ENCODE peak calls at places on chromosome 20, in six cellular contexts. B is HCT116; U is heart right ventricle; N is CD4-positive, alpha-beta memory T cell; Q is stomach; T is lower lobe of right lung. R is an unnamed sample.

GRCh38 chr20:32957451-32957850 is 46.8 kb downstream of the SUN5 start:
- DNase-seq in B (no peak), U (no peak), N (no peak), Q (no peak), T (no peak), R (no peak)

GRCh38 chr20:29300579-29301551 is 1956.6 kb upstream of the DEFB115 start:
- DNase-seq in B (no peak), U (no peak), N (no peak), Q (no peak), T (no peak), R (no peak)

GRCh38 chr20:25389858-25390537 is 637 bp downstream of the ABHD12 start:
- DNase-seq in B (no peak), U (peak; percentile 50), N (peak; percentile 16), Q (peak; percentile 41), T (peak; percentile 63), R (no peak)

GRCh38 chr20:41453006-41453950 is 86.7 kb upstream of the EMILIN3 start:
- DNase-seq in B (no peak), U (no peak), N (no peak), Q (no peak), T (no peak), R (no peak)

GRCh38 chr20:31642837-31643236 is 5.1 kb downstream of the COX4I2 start:
- DNase-seq in B (no peak), U (no peak), N (no peak), Q (no peak), T (no peak), R (no peak)

GRCh38 chr20:47272893-47273590 is 83.5 kb downstream of the ZMYND8 start:
- DNase-seq in B (peak; percentile 52), U (no peak), N (peak; percentile 70), Q (peak; percentile 38), T (no peak), R (peak; percentile 48)

GRCh38 chr20:59669451-59669850 is 65.1 kb downstream of the PHACTR3 start:
- DNase-seq in B (no peak), U (no peak), N (no peak), Q (no peak), T (no peak), R (no peak)

GRCh38 chr20:33846291-33846916 is 35.3 kb downstream of the CHMP4B start:
- DNase-seq in B (no peak), U (no peak), N (no peak), Q (no peak), T (no peak), R (no peak)

GRCh38 chr20:3749087-3749688 is 16.7 kb downstream of the HSPA12B start:
- DNase-seq in B (no peak), U (no peak), N (no peak), Q (no peak), T (no peak), R (no peak)
- H3K27me3 ChIP-seq in B (no peaks in the 10 kb centered on the region), U (peaks cover 3% of the 10 kb centered on the region), N (no peaks in the 10 kb centered on the region), Q (peaks cover 13% of the 10 kb centered on the region), T (peaks cover 5% of the 10 kb centered on the region), R (peaks cover 7% of the 10 kb centered on the region)

GRCh38 chr20:55977723-55978481 is 27.4 kb downstream of the CBLN4 start:
- DNase-seq in B (no peak), U (no peak), N (no peak), Q (no peak), T (peak; percentile 66), R (no peak)

GRCh38 chr20:55974491-55975202 is 30.7 kb downstream of the CBLN4 start:
- DNase-seq in B (no peak), U (no peak), N (no peak), Q (no peak), T (no peak), R (no peak)

DNA sequence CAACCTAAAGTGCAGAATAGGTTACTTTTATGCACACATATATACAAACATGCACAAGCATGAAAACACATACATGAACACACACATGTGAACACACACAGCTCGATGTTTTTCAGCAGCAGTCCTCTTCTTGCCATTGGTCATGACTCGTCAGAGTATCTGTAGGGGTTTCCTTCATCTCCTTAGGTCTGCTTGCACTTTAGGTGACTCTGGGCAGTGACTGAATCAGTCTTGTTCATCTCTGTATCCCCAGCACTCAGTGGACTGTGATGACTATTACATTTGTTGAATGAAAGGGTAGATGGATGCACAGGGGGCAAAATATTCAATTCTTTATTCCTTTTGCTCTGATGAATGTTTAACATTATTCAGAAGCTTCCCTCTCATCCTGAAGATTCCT is 26.8 kb downstream of the CBLN4 start:
- DNase-seq in B (no peak), U (no peak), N (no peak), Q (no peak), T (no peak), R (no peak)
- H3K9me3 ChIP-seq in B (peaks cover 11% of the 10 kb centered on the region), U (no peaks in the 10 kb centered on the region), N (no peaks in the 10 kb centered on the region), Q (no peaks in the 10 kb centered on the region), T (no peaks in the 10 kb centered on the region), R (no peaks in the 10 kb centered on the region)

GRCh38 chr20:63014287-63014686 is 7.5 kb upstream of the BHLHE23 start:
- DNase-seq in B (no peak), U (no peak), N (no peak), Q (no peak), T (no peak), R (no peak)

GRCh38 chr20:63014710-63015109 is 7.9 kb upstream of the BHLHE23 start:
- DNase-seq in B (no peak), U (peak; percentile 2), N (no peak), Q (no peak), T (no peak), R (peak; percentile 87)

GRCh38 chr20:63015147-63015664 is 8.4 kb upstream of the BHLHE23 start:
- DNase-seq in B (no peak), U (peak; percentile 10), N (no peak), Q (no peak), T (no peak), R (no peak)

GRCh38 chr20:63011798-63012197 is 5.0 kb upstream of the BHLHE23 start:
- DNase-seq in B (no peak), U (no peak), N (no peak), Q (no peak), T (no peak), R (no peak)

GRCh38 chr20:63013207-63013606 is 6.4 kb upstream of the BHLHE23 start:
- DNase-seq in B (no peak), U (no peak), N (no peak), Q (no peak), T (no peak), R (no peak)
- H3K27me3 ChIP-seq in B (no peaks in the 10 kb centered on the region), U (peaks cover 100% of the 10 kb centered on the region), N (peaks cover 15% of the 10 kb centered on the region), Q (peaks cover 99% of the 10 kb centered on the region), T (peaks cover 93% of the 10 kb centered on the region), R (peaks cover 33% of the 10 kb centered on the region)

GRCh38 chr20:56215115-56215514 is 33.4 kb upstream of the MC3R start:
- DNase-seq in B (no peak), U (no peak), N (no peak), Q (no peak), T (no peak), R (no peak)
- H3K9me3 ChIP-seq in B (no peaks in the 10 kb centered on the region), U (peaks cover 5% of the 10 kb centered on the region), N (no peaks in the 10 kb centered on the region), Q (no peaks in the 10 kb centered on the region), T (peaks cover 8% of the 10 kb centered on the region), R (peaks cover 20% of the 10 kb centered on the region)

GRCh38 chr20:22848364-22848763 is 186.7 kb upstream of the SSTR4 start:
- DNase-seq in B (no peak), U (no peak), N (no peak), Q (no peak), T (no peak), R (no peak)
- H3K27me3 ChIP-seq in B (peaks cover 13% of the 10 kb centered on the region), U (no peaks in the 10 kb centered on the region), N (no peaks in the 10 kb centered on the region), Q (no peaks in the 10 kb centered on the region), T (no peaks in the 10 kb centered on the region), R (no peaks in the 10 kb centered on the region)

R was measured in NT2/D1.